ENCODE peak calls at places on chromosomes 5 and 9, in six cellular contexts. C is cardiac fibroblast; V is stimulated activated CD8-positive, alpha-beta memory T cell treated with anti-CD3 and anti-CD28 coated beads, Interleukin-15, amount 100 ng/mL, for 1 hour; W is H9; B is sciatic nerve; Q is hepatocyte. G is an unnamed sample.
A peak's percentile ranks its signal among the peaks of the same experiment; 100 is the strongest.

GRCh38 chr9:77892171-77892570 is 139.4 kb downstream of the GNAQ start:
- DNase-seq in Q (no peak), C (no peak), W (no peak), B (no peak), V (no peak), G (no peak)

GRCh38 chr5:545641-546375 is 21.6 kb upstream of the SLC9A3 start:
- DNase-seq in C (no peak), Q (no peak), V (no peak), B (peak; percentile 40), W (no peak), G (no peak)

GRCh38 chr5:135950611-135951010 is 4.2 kb downstream of the LECT2 start:
- DNase-seq in W (no peak), B (no peak), Q (no peak), V (no peak), C (no peak), G (no peak)

GRCh38 chr5:111563041-111563822 is 50.9 kb upstream of the STARD4 start:
- DNase-seq in V (no peak), Q (peak; percentile 57), C (peak; percentile 98), B (no peak), W (no peak), G (no peak)

GRCh38 chr9:135410831-135411473 is 68.6 kb upstream of the PPP1R26 start:
- DNase-seq in B (peak; percentile 42), C (no peak), Q (peak; percentile 2), W (peak; percentile 56), V (no peak), G (no peak)

GRCh38 chr5:23461576-23461975 is 45.8 kb upstream of the PRDM9 start:
- DNase-seq in V (no peak), C (no peak), Q (no peak), B (no peak), W (no peak), G (no peak)

GRCh38 chr5:6472792-6473191 is 24.1 kb downstream of the UBE2QL1 start:
- DNase-seq in Q (no peak), B (no peak), W (no peak), V (no peak), C (no peak), G (no peak)

GRCh38 chr5:132802044-132802684 is 10.9 kb upstream of the SOWAHA start:
- DNase-seq in B (no peak), V (no peak), C (no peak), Q (no peak), W (no peak), G (peak; percentile 18)

GRCh38 chr9:133873006-133873780 is 118.9 kb downstream of the VAV2 start:
- DNase-seq in C (no peak), Q (no peak), B (no peak), W (no peak), V (no peak), G (no peak)

GRCh38 chr9:133261103-133261752 is 13.8 kb downstream of the ABO start:
- DNase-seq in W (no peak), B (no peak), V (no peak), C (no peak), Q (no peak), G (no peak)

GRCh38 chr5:109961755-109962154 is 272.0 kb downstream of the MAN2A1 start:
- DNase-seq in B (no peak), V (no peak), C (no peak), W (no peak), Q (no peak), G (no peak)

GRCh38 chr5:100409538-100409937 is 125.6 kb upstream of the FAM174A start:
- DNase-seq in B (no peak), C (no peak), V (no peak), W (no peak), Q (no peak), G (no peak)

GRCh38 chr9:93684806-93685553 is 108.6 kb downstream of the PHF2 start:
- DNase-seq in W (peak; percentile 32), B (peak; percentile 14), V (no peak), Q (no peak), C (peak; percentile 16), G (no peak)

GRCh38 chr5:89396262-89396975 is 513.4 kb upstream of the MEF2C start:
- DNase-seq in Q (no peak), V (no peak), W (no peak), B (no peak), C (peak; percentile 55), G (no peak)

GRCh38 chr5:157006262-157006661 is 43.2 kb upstream of the TIMD4 start:
- DNase-seq in Q (no peak), B (no peak), C (no peak), V (no peak), W (no peak), G (no peak)

GRCh38 chr9:27784999-27785713 is 211.9 kb upstream of the C9orf72 start:
- DNase-seq in V (no peak), W (no peak), Q (no peak), B (no peak), C (no peak), G (no peak)

GRCh38 chr5:127406326-127407121 is 110.9 kb upstream of the PRRC1 start:
- DNase-seq in Q (no peak), W (peak; percentile 57), V (no peak), B (no peak), C (no peak), G (no peak)

GRCh38 chr5:97735209-97735608 is 552.2 kb upstream of the RIOK2 start:
- DNase-seq in W (no peak), C (peak; percentile 78), Q (no peak), B (no peak), V (no peak), G (no peak)

GRCh38 chr5:149408252-149409099 is 29.4 kb upstream of the IL17B start:
- DNase-seq in B (no peak), V (no peak), W (no peak), Q (no peak), C (no peak), G (no peak)

GRCh38 chr9:121735065-121735791 is 83.8 kb downstream of the DAB2IP start:
- DNase-seq in W (peak; percentile 89), C (peak; percentile 63), B (no peak), Q (peak; percentile 50), V (no peak), G (no peak)

GRCh38 chr9:96495341-96495740 is 45.4 kb downstream of the HABP4 start:
- DNase-seq in C (peak; percentile 79), B (no peak), W (no peak), Q (no peak), V (no peak), G (no peak)

GRCh38 chr9:15578719-15579118 is 25.9 kb downstream of the CCDC171 start:
- DNase-seq in Q (no peak), V (no peak), C (peak; percentile 75), W (no peak), B (no peak), G (no peak)

GRCh38 chr9:33082538-33083326 is 6.3 kb upstream of the SMU1 start:
- DNase-seq in C (no peak), V (no peak), Q (no peak), W (no peak), B (no peak), G (no peak)

GRCh38 chr5:135053278-135053677 is 19.2 kb upstream of the PITX1 start:
- DNase-seq in Q (no peak), C (no peak), W (no peak), B (no peak), V (no peak), G (peak; percentile 91)

GRCh38 chr5:180126716-180127681 is 55.4 kb upstream of the RNF130 start:
- DNase-seq in B (no peak), V (no peak), W (peak; percentile 61), C (peak; percentile 19), Q (peak; percentile 47), G (peak; percentile 47)

GRCh38 chr5:10577371-10578291 is 13.8 kb downstream of the ANKRD33B start:
- DNase-seq in C (peak; percentile 42), V (no peak), W (no peak), Q (no peak), B (no peak), G (no peak)

GRCh38 chr9:97811534-97812246 is 41.3 kb upstream of the FOXE1 start:
- DNase-seq in B (no peak), C (peak; percentile 13), V (no peak), Q (no peak), W (no peak), G (no peak)

GRCh38 chr5:20683241-20683940 is 695.4 kb upstream of the CDH18 start:
- DNase-seq in W (no peak), C (no peak), B (no peak), Q (no peak), V (no peak), G (no peak)

GRCh38 chr9:118558026-118558425 is 811.2 kb downstream of the BRINP1 start:
- DNase-seq in Q (no peak), W (no peak), B (no peak), V (no peak), C (no peak), G (no peak)

GRCh38 chr5:13574634-13575033 is 369.9 kb downstream of the DNAH5 start:
- DNase-seq in B (no peak), Q (no peak), C (no peak), V (no peak), W (no peak), G (no peak)

GRCh38 chr9:29290519-29290918 is 1717.2 kb upstream of the C9orf72 start:
- DNase-seq in W (no peak), B (no peak), Q (no peak), V (no peak), C (no peak), G (no peak)

GRCh38 chr9:14417230-14417629 is 103.3 kb upstream of the NFIB start:
- DNase-seq in Q (no peak), B (no peak), C (peak; percentile 79), W (no peak), V (no peak), G (no peak)

GRCh38 chr5:173643964-173644363 is 27.5 kb upstream of the BOD1 start:
- DNase-seq in W (peak; percentile 78), C (no peak), V (no peak), B (no peak), Q (no peak), G (peak; percentile 93)

GRCh38 chr5:41416336-41416735 is 94.1 kb downstream of the PLCXD3 start:
- DNase-seq in C (no peak), Q (no peak), B (no peak), V (no peak), W (no peak), G (no peak)